ENCODE peak calls at places on chromosomes 1 and 21, in nine cellular contexts. T, I, A, G, P, Y, Q, D and S are unnamed samples.

GRCh38 chr1:33337994-33338494 is 17.1 kb upstream of the A3GALT2 start:
- DNase-seq in T (peak; percentile 51), I (no peak), A (no peak), G (no peak), P (no peak), Y (no peak), Q (no peak), D (no peak), S (no peak)

GRCh38 chr21:42644223-42645208 is 8.9 kb upstream of the PDE9A start:
- DNase-seq in T (no peak), I (no peak), A (no peak), G (peak; percentile 53), P (peak; percentile 26), Y (peak; percentile 25), Q (no peak), D (no peak), S (no peak)

GRCh38 chr1:7827134-7827955 is 25.5 kb downstream of the UTS2 start:
- DNase-seq in T (no peak), I (no peak), A (no peak), G (peak; percentile 71), P (no peak), Y (peak; percentile 50), Q (no peak), D (no peak), S (peak; percentile 1)

GRCh38 chr1:40394456-40395172 is 21.1 kb downstream of the SMAP2 start:
- DNase-seq in T (no peak), I (no peak), A (no peak), G (no peak), P (no peak), Y (no peak), Q (no peak), D (no peak), S (no peak)

GRCh38 chr21:40254540-40255455 is 387.6 kb downstream of the PCP4 start:
- DNase-seq in T (no peak), I (no peak), A (no peak), G (no peak), P (no peak), Y (no peak), Q (no peak), D (no peak), S (no peak)

GRCh38 chr1:176177764-176178163 is 29.3 kb downstream of the COP1 start:
- DNase-seq in T (no peak), I (no peak), A (no peak), G (no peak), P (no peak), Y (no peak), Q (no peak), D (no peak), S (no peak)

GRCh38 chr1:38005195-38006007 is at the start of gene FHL3:
- DNase-seq in T (peak; percentile 83), I (peak; percentile 63), A (peak; percentile 87), G (peak; percentile 87), P (peak; percentile 74), Y (peak; percentile 59), Q (peak; percentile 58), D (peak; percentile 84), S (no peak)

GRCh38 chr1:209850342-209850979 is 22.7 kb downstream of the UTP25 start:
- DNase-seq in T (no peak), I (peak; percentile 48), A (peak; percentile 62), G (no peak), P (no peak), Y (no peak), Q (no peak), D (no peak), S (peak; percentile 24)

GRCh38 chr1:203592156-203592555 is 34.5 kb upstream of the ATP2B4 start:
- DNase-seq in T (peak; percentile 71), I (no peak), A (peak; percentile 77), G (no peak), P (no peak), Y (no peak), Q (no peak), D (no peak), S (no peak)

GRCh38 chr1:184789899-184790298 is 35.2 kb upstream of the EDEM3 start:
- DNase-seq in T (no peak), I (no peak), A (no peak), G (no peak), P (no peak), Y (no peak), Q (no peak), D (no peak), S (no peak)

GRCh38 chr1:235822685-235823084 is 44.0 kb downstream of the LYST start:
- DNase-seq in T (no peak), I (no peak), A (no peak), G (no peak), P (no peak), Y (no peak), Q (no peak), D (no peak), S (no peak)

GRCh38 chr1:239819075-239819474 is 272.6 kb upstream of the FMN2 start:
- DNase-seq in T (no peak), I (no peak), A (peak; percentile 29), G (no peak), P (no peak), Y (no peak), Q (no peak), D (no peak), S (no peak)

GRCh38 chr1:12088607-12089006 is 25.5 kb downstream of the TNFRSF8 start:
- DNase-seq in T (no peak), I (peak; percentile 53), A (no peak), G (no peak), P (peak; percentile 44), Y (no peak), Q (no peak), D (no peak), S (peak; percentile 54)

GRCh38 chr21:31041295-31042079 is 3.2 kb upstream of the KRTAP19-8 start:
- DNase-seq in T (no peak), I (no peak), A (no peak), G (no peak), P (no peak), Y (no peak), Q (no peak), D (no peak), S (no peak)

DNA sequence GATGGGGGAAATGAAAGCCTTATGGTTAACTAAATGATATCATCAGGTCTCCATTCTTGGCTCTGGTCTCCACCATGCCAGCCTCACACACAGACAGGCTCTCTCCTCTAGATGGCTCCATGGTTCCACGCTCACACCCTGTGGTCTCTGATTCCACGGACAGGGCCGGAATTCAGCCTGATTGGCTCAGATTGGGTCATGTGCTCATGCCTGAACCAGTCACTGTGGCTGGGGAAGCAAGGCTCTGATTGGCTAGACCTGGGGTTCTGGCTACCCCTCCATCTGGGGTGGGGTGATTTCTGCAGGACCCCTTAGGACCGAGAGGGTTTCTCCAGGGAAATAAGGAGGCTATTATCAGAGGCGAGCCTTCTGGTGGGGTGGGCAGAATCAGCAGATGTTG is 277.0 kb downstream of the PTPRU start:
- DNase-seq in T (no peak), I (no peak), A (peak; percentile 71), G (no peak), P (no peak), Y (no peak), Q (peak; percentile 43), D (peak; percentile 70), S (no peak)
- TF ChIP-seq CTCF in T (no peak), I (no peak), A (peak; percentile 62), G (peak; percentile 43), P (peak; percentile 30), Y (no peak), Q (no peak), D (no peak), S (no peak)

DNA sequence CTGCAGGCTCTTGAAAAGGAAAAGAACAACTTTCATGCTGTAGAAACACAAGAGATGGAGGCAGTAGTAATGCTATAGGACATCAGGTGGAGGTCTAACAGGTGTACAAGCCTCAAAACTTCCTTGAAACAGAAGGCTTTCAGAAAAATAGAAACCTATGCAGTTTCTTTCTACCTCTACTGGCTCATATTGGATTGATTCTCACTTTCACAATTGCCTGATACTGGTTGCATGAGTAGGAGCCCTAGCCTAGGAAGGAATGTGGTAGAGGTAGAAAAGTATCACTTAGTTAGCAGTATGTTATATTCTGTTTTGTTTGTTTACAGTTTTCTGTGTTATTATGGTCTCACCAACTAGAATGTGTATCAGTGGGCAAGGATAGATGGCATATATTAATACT is 175.4 kb upstream of the GORAB start:
- DNase-seq in T (no peak), I (no peak), A (no peak), G (no peak), P (no peak), Y (no peak), Q (no peak), D (no peak), S (no peak)
- H3K27ac ChIP-seq in T (no peak overlapping the region), I (no peak overlapping the region), A (no peak overlapping the region), G (no peak overlapping the region), P (no peak overlapping the region), Y (no peak overlapping the region), Q (no peak overlapping the region), D (no peak overlapping the region), S (no peak overlapping the region)

GRCh38 chr1:1783320-1783719 is 5.0 kb upstream of the NADK start:
- DNase-seq in T (no peak), I (no peak), A (no peak), G (peak; percentile 70), P (peak; percentile 41), Y (peak; percentile 54), Q (no peak), D (no peak), S (no peak)

GRCh38 chr1:1781526-1781903 is 3.2 kb upstream of the NADK start:
- DNase-seq in T (no peak), I (no peak), A (no peak), G (peak; percentile 41), P (peak; percentile 42), Y (no peak), Q (no peak), D (no peak), S (no peak)

GRCh38 chr1:1784933-1785332 is 6.7 kb upstream of the NADK start:
- DNase-seq in T (no peak), I (no peak), A (no peak), G (peak; percentile 72), P (peak; percentile 34), Y (no peak), Q (no peak), D (no peak), S (no peak)

GRCh38 chr1:1780598-1781525 is 2.6 kb upstream of the NADK start:
- DNase-seq in T (no peak), I (peak; percentile 32), A (no peak), G (peak; percentile 61), P (peak; percentile 42), Y (no peak), Q (no peak), D (no peak), S (no peak)

GRCh38 chr1:1782399-1783221 is 4.3 kb upstream of the NADK start:
- DNase-seq in T (peak; percentile 48), I (peak; percentile 81), A (peak; percentile 35), G (peak; percentile 90), P (peak; percentile 85), Y (peak; percentile 85), Q (peak; percentile 88), D (no peak), S (peak; percentile 19)
- H3K4me3 ChIP-seq in T (peak overlapping the region; percentile 3), I (peak overlapping the region; percentile 3), A (peak overlapping the region; percentile 18), G (peak overlapping the region; percentile 54), P (peak overlapping the region; percentile 45), Y (peak overlapping the region; percentile 12), Q (peak overlapping the region; percentile 27), D (peak overlapping the region; percentile 37), S (peak overlapping the region; percentile 46)

DNA sequence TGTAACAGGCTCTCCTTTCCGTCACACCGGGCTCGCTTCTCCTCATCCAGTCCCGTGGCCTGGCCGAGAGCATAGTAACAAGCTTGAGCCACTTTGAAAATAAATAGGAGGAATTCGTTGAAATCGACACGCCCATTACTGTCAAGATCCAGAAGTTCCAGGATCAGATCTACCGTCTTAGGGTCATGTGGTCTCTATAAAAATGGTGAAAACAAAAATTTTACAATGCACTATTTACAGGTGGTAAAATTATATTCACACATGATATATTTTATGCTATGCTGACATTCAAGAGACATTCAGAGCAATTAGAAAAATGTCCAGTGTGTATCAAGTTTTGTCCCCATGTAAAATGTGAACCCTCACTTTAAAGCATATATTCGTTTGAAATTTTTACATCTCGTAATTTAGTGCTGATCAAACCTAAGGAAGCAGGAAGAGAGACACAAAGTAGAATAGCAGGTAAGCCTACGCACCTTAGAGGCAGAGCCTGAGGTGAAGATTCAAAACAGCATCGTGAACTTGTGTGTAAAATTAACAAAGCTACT is 2.3 kb downstream of the TCHH start:
- DNase-seq in T (no peak), I (no peak), A (no peak), G (peak; percentile 60), P (no peak), Y (no peak), Q (no peak), D (no peak), S (no peak)
- TF ChIP-seq CTCF in T (no peak), I (no peak), A (no peak), G (no peak), P (no peak), Y (no peak), Q (no peak), D (no peak), S (no peak)